ENCODE peak calls at places on chromosomes 13 and 19, in four cellular contexts. G, K, H and X are unnamed samples.

GRCh38 chr19:53905787-53906186 is 3.3 kb upstream of the CACNG7 start:
- DNase-seq in G (no peak), K (no peak), H (no peak), X (no peak)

GRCh38 chr13:24106429-24106828 is 54.1 kb upstream of the SPATA13 start:
- DNase-seq in G (no peak), K (no peak), H (no peak), X (no peak)

GRCh38 chr13:31982540-31982939 is 49.0 kb upstream of the FRY start:
- DNase-seq in G (peak; percentile 94), K (no peak), H (no peak), X (peak; percentile 99)

GRCh38 chr19:40702337-40703012 is 12.0 kb upstream of the NUMBL start:
- DNase-seq in G (peak; percentile 29), K (no peak), H (no peak), X (no peak)

GRCh38 chr13:112977525-112977924 is 8.5 kb downstream of the MCF2L start:
- DNase-seq in G (no peak), K (no peak), H (no peak), X (no peak)

GRCh38 chr13:25727776-25728175 is 324.0 kb downstream of the SHISA2 start:
- DNase-seq in G (no peak), K (no peak), H (no peak), X (peak; percentile 48)

GRCh38 chr19:1418951-1419735 is 11.8 kb downstream of the DAZAP1 start:
- DNase-seq in G (no peak), K (no peak), H (no peak), X (no peak)

GRCh38 chr13:41306271-41307150 is 4.6 kb upstream of the NAA16 start:
- DNase-seq in G (no peak), K (no peak), H (no peak), X (no peak)

GRCh38 chr13:44293908-44294735 is 79.5 kb upstream of the SERP2 start:
- DNase-seq in G (peak; percentile 34), K (no peak), H (no peak), X (peak; percentile 26)

GRCh38 chr13:22517544-22517943 is 663.2 kb upstream of the SGCG start:
- DNase-seq in G (no peak), K (no peak), H (no peak), X (peak; percentile 94)

GRCh38 chr13:60463787-60464186 is 66.8 kb downstream of the TDRD3 start:
- DNase-seq in G (no peak), K (no peak), H (no peak), X (no peak)

GRCh38 chr19:35063940-35064818 is 22.7 kb downstream of the HPN start:
- DNase-seq in G (peak; percentile 70), K (no peak), H (no peak), X (peak; percentile 70)

GRCh38 chr19:55369651-55370304 is 485 bp downstream of the IL11 start:
- DNase-seq in G (peak; percentile 79), K (no peak), H (peak; percentile 31), X (peak; percentile 81)